ENCODE peak calls at places on chromosomes 11 and 22, in ten cellular contexts. One of them, this sample, is unnamed.

GRCh38 chr11:115226556-115226955 is 277.7 kb downstream of the CADM1 start:
- DNase-seq in astrocyte of the cerebellum: peak
- DNase-seq in pancreas: no peak
- DNase-seq in lower lobe of right lung: peak
- DNase-seq in lung: peak
- DNase-seq in AG10803: peak
- DNase-seq in prostate gland: no peak
- DNase-seq in osteoblast: peak
- DNase-seq in cardiac muscle cell: peak
- DNase-seq in SK-N-SH: no peak
- DNase-seq in this sample: no peak

GRCh38 chr11:64870893-64871849 is 7.2 kb downstream of the EHD1 start:
- DNase-seq in pancreas: no peak
- DNase-seq in AG10803: no peak
- DNase-seq in osteoblast: no peak
- DNase-seq in prostate gland: no peak
- DNase-seq in cardiac muscle cell: no peak
- DNase-seq in lower lobe of right lung: no peak
- DNase-seq in lung: no peak
- DNase-seq in astrocyte of the cerebellum: no peak
- DNase-seq in SK-N-SH: no peak
- DNase-seq in this sample: no peak

GRCh38 chr11:68002943-68003845 is 703 bp downstream of the UNC93B1 start:
- DNase-seq in prostate gland: no peak
- DNase-seq in lower lobe of right lung: peak
- DNase-seq in astrocyte of the cerebellum: no peak
- DNase-seq in pancreas: peak
- DNase-seq in osteoblast: peak
- DNase-seq in SK-N-SH: peak
- DNase-seq in lung: peak
- DNase-seq in AG10803: no peak
- DNase-seq in cardiac muscle cell: peak
- DNase-seq in this sample: peak

GRCh38 chr11:76616676-76617552 is 53.6 kb downstream of the LRRC32 start:
- DNase-seq in AG10803: no peak
- DNase-seq in prostate gland: no peak
- DNase-seq in cardiac muscle cell: no peak
- DNase-seq in osteoblast: peak
- DNase-seq in pancreas: no peak
- DNase-seq in lower lobe of right lung: no peak
- DNase-seq in lung: no peak
- DNase-seq in SK-N-SH: no peak
- DNase-seq in astrocyte of the cerebellum: no peak
- DNase-seq in this sample: no peak

GRCh38 chr22:37709445-37709765 is 12.6 kb downstream of the TRIOBP start:
- DNase-seq in SK-N-SH: no peak
- DNase-seq in prostate gland: no peak
- DNase-seq in lower lobe of right lung: no peak
- DNase-seq in astrocyte of the cerebellum: no peak
- DNase-seq in cardiac muscle cell: no peak
- DNase-seq in osteoblast: no peak
- DNase-seq in pancreas: no peak
- DNase-seq in AG10803: no peak
- DNase-seq in lung: no peak
- DNase-seq in this sample: no peak

GRCh38 chr22:28017859-28018258 is 98.8 kb upstream of the PITPNB start:
- DNase-seq in osteoblast: peak
- DNase-seq in lung: no peak
- DNase-seq in astrocyte of the cerebellum: no peak
- DNase-seq in prostate gland: no peak
- DNase-seq in lower lobe of right lung: peak
- DNase-seq in cardiac muscle cell: no peak
- DNase-seq in AG10803: no peak
- DNase-seq in pancreas: no peak
- DNase-seq in SK-N-SH: no peak
- DNase-seq in this sample: peak

GRCh38 chr11:108069947-108070346 is 51.4 kb upstream of the ACAT1 start:
- DNase-seq in prostate gland: no peak
- DNase-seq in AG10803: peak
- DNase-seq in cardiac muscle cell: no peak
- DNase-seq in astrocyte of the cerebellum: peak
- DNase-seq in osteoblast: no peak
- DNase-seq in lung: no peak
- DNase-seq in pancreas: no peak
- DNase-seq in lower lobe of right lung: no peak
- DNase-seq in SK-N-SH: no peak
- DNase-seq in this sample: no peak

GRCh38 chr11:63448646-63449045 is 42.3 kb downstream of the PLAAT5 start:
- DNase-seq in cardiac muscle cell: no peak
- DNase-seq in lung: no peak
- DNase-seq in SK-N-SH: no peak
- DNase-seq in lower lobe of right lung: no peak
- DNase-seq in prostate gland: no peak
- DNase-seq in pancreas: no peak
- DNase-seq in osteoblast: no peak
- DNase-seq in astrocyte of the cerebellum: no peak
- DNase-seq in AG10803: no peak
- DNase-seq in this sample: no peak

GRCh38 chr11:99268895-99269294 is 248.1 kb downstream of the CNTN5 start:
- DNase-seq in lung: no peak
- DNase-seq in lower lobe of right lung: no peak
- DNase-seq in prostate gland: no peak
- DNase-seq in astrocyte of the cerebellum: no peak
- DNase-seq in pancreas: no peak
- DNase-seq in SK-N-SH: no peak
- DNase-seq in AG10803: no peak
- DNase-seq in cardiac muscle cell: peak
- DNase-seq in osteoblast: no peak
- DNase-seq in this sample: no peak

GRCh38 chr11:12792590-12792989 is 118.4 kb downstream of the TEAD1 start:
- DNase-seq in lung: no peak
- DNase-seq in lower lobe of right lung: no peak
- DNase-seq in pancreas: peak
- DNase-seq in osteoblast: no peak
- DNase-seq in AG10803: peak
- DNase-seq in astrocyte of the cerebellum: no peak
- DNase-seq in prostate gland: no peak
- DNase-seq in cardiac muscle cell: no peak
- DNase-seq in SK-N-SH: no peak
- DNase-seq in this sample: no peak
- H3K4me3 ChIP-seq in lung: no peak
- H3K4me3 ChIP-seq in lower lobe of right lung: no peak
- H3K4me3 ChIP-seq in pancreas: no peak
- H3K4me3 ChIP-seq in osteoblast: no peak
- H3K4me3 ChIP-seq in AG10803: no peak
- H3K4me3 ChIP-seq in astrocyte of the cerebellum: no peak
- H3K4me3 ChIP-seq in prostate gland: no peak
- H3K4me3 ChIP-seq in cardiac muscle cell: no peak
- H3K4me3 ChIP-seq in SK-N-SH: no peak
- H3K4me3 ChIP-seq in this sample: no peak

DNA sequence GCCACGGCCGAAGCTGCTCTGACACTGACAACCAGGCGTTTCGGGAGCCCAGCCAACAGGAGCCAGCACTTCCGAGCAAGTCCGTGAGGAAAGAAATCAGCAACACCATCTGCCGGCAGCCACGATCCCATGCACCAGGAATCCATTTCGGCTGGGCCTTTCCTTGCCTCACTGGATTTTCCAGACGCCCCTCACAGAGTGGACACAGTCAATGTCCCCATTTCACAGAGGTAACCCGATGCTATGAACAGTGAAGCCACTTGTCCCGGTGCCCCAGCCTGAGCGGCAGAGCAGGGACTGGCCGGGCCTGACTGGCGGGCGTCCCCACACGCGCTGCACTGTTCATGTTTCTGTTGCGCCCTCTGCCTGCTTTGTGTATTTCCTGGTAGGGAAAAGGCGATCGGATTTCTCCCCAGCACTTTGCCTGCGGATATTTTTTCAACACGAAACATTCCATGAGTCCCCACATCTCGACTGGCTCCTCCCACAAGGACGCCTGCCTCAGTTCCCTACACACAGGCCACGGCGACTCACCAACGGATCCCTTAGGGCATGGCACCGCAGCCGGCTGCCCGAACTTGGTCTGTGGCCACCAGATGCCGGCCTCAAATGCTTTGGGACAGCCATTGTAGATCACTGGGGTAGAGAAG is 55.3 kb downstream of the TRMU start:
- DNase-seq in AG10803: peak
- DNase-seq in astrocyte of the cerebellum: no peak
- DNase-seq in pancreas: peak
- DNase-seq in osteoblast: peak
- DNase-seq in lung: peak
- DNase-seq in lower lobe of right lung: no peak
- DNase-seq in SK-N-SH: peak
- DNase-seq in prostate gland: peak
- DNase-seq in cardiac muscle cell: no peak
- DNase-seq in this sample: no peak
- TF ChIP-seq CTCF in AG10803: peak
- TF ChIP-seq CTCF in astrocyte of the cerebellum: no peak
- TF ChIP-seq CTCF in pancreas: peak
- TF ChIP-seq CTCF in osteoblast: peak
- TF ChIP-seq CTCF in lung: no peak
- TF ChIP-seq CTCF in lower lobe of right lung: no peak
- TF ChIP-seq CTCF in SK-N-SH: peak
- TF ChIP-seq CTCF in prostate gland: peak
- TF ChIP-seq CTCF in cardiac muscle cell: peak
- TF ChIP-seq CTCF in this sample: peak

DNA sequence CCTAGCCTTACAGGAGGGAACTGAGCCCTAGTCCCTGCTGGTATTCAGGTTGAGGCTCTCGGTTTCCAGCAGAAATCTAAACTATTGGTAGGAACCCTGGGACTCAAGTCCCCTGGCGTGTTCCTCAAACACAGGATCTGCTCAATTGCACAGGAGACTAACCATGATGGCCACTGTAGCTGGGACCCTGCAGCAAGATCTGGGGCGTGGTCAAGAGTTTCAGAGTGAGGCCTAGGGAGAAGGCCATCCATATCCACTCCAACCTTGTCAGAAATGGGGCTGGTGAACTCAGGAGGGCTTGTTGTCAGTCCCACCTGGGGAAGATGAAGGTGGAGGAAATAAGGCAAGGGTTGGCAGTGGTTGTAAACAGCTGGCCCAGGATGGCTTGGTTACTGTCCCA is 49.9 kb upstream of the PAX6 start:
- DNase-seq in cardiac muscle cell: no peak
- DNase-seq in lung: no peak
- DNase-seq in lower lobe of right lung: no peak
- DNase-seq in AG10803: no peak
- DNase-seq in prostate gland: no peak
- DNase-seq in SK-N-SH: no peak
- DNase-seq in pancreas: no peak
- DNase-seq in astrocyte of the cerebellum: no peak
- DNase-seq in osteoblast: no peak
- DNase-seq in this sample: no peak
- H3K4me3 ChIP-seq in cardiac muscle cell: no peak
- H3K4me3 ChIP-seq in lung: no peak
- H3K4me3 ChIP-seq in lower lobe of right lung: no peak
- H3K4me3 ChIP-seq in AG10803: no peak
- H3K4me3 ChIP-seq in prostate gland: no peak
- H3K4me3 ChIP-seq in SK-N-SH: no peak
- H3K4me3 ChIP-seq in pancreas: no peak
- H3K4me3 ChIP-seq in astrocyte of the cerebellum: no peak
- H3K4me3 ChIP-seq in osteoblast: no peak
- H3K4me3 ChIP-seq in this sample: no peak

GRCh38 chr11:45773271-45774022 is 31.5 kb upstream of the SLC35C1 start:
- DNase-seq in lung: no peak
- DNase-seq in osteoblast: no peak
- DNase-seq in astrocyte of the cerebellum: no peak
- DNase-seq in pancreas: no peak
- DNase-seq in lower lobe of right lung: no peak
- DNase-seq in prostate gland: no peak
- DNase-seq in SK-N-SH: no peak
- DNase-seq in cardiac muscle cell: no peak
- DNase-seq in AG10803: peak
- DNase-seq in this sample: no peak

GRCh38 chr11:45769960-45770359 is 35.0 kb upstream of the SLC35C1 start:
- DNase-seq in cardiac muscle cell: no peak
- DNase-seq in astrocyte of the cerebellum: no peak
- DNase-seq in pancreas: no peak
- DNase-seq in SK-N-SH: no peak
- DNase-seq in AG10803: no peak
- DNase-seq in lower lobe of right lung: no peak
- DNase-seq in osteoblast: no peak
- DNase-seq in prostate gland: no peak
- DNase-seq in lung: no peak
- DNase-seq in this sample: no peak

GRCh38 chr11:45774023-45774655 is 30.8 kb upstream of the SLC35C1 start:
- DNase-seq in prostate gland: no peak
- DNase-seq in osteoblast: no peak
- DNase-seq in pancreas: no peak
- DNase-seq in astrocyte of the cerebellum: no peak
- DNase-seq in AG10803: no peak
- DNase-seq in lower lobe of right lung: no peak
- DNase-seq in SK-N-SH: no peak
- DNase-seq in cardiac muscle cell: no peak
- DNase-seq in lung: no peak
- DNase-seq in this sample: no peak

GRCh38 chr11:45771942-45772522 is 32.9 kb upstream of the SLC35C1 start:
- DNase-seq in osteoblast: peak
- DNase-seq in astrocyte of the cerebellum: peak
- DNase-seq in SK-N-SH: peak
- DNase-seq in AG10803: peak
- DNase-seq in lower lobe of right lung: peak
- DNase-seq in prostate gland: peak
- DNase-seq in pancreas: peak
- DNase-seq in cardiac muscle cell: peak
- DNase-seq in lung: peak
- DNase-seq in this sample: peak

GRCh38 chr11:45771194-45771941 is 33.6 kb upstream of the SLC35C1 start:
- DNase-seq in cardiac muscle cell: peak
- DNase-seq in SK-N-SH: peak
- DNase-seq in AG10803: peak
- DNase-seq in lung: peak
- DNase-seq in astrocyte of the cerebellum: peak
- DNase-seq in lower lobe of right lung: peak
- DNase-seq in prostate gland: peak
- DNase-seq in osteoblast: peak
- DNase-seq in pancreas: peak
- DNase-seq in this sample: no peak
- TF ChIP-seq CTCF in cardiac muscle cell: peak
- TF ChIP-seq CTCF in SK-N-SH: peak
- TF ChIP-seq CTCF in AG10803: peak
- TF ChIP-seq CTCF in lung: peak
- TF ChIP-seq CTCF in astrocyte of the cerebellum: peak
- TF ChIP-seq CTCF in lower lobe of right lung: peak
- TF ChIP-seq CTCF in prostate gland: peak
- TF ChIP-seq CTCF in osteoblast: peak
- TF ChIP-seq CTCF in pancreas: peak
- TF ChIP-seq CTCF in this sample: no peak

GRCh38 chr11:93521086-93521485 is 22.1 kb downstream of the SMCO4 start:
- DNase-seq in pancreas: no peak
- DNase-seq in lower lobe of right lung: no peak
- DNase-seq in cardiac muscle cell: no peak
- DNase-seq in osteoblast: no peak
- DNase-seq in lung: no peak
- DNase-seq in SK-N-SH: no peak
- DNase-seq in prostate gland: no peak
- DNase-seq in astrocyte of the cerebellum: no peak
- DNase-seq in AG10803: no peak
- DNase-seq in this sample: no peak
- H3K4me3 ChIP-seq in pancreas: no peak
- H3K4me3 ChIP-seq in lower lobe of right lung: no peak
- H3K4me3 ChIP-seq in cardiac muscle cell: no peak
- H3K4me3 ChIP-seq in osteoblast: no peak
- H3K4me3 ChIP-seq in lung: no peak
- H3K4me3 ChIP-seq in SK-N-SH: no peak
- H3K4me3 ChIP-seq in prostate gland: no peak
- H3K4me3 ChIP-seq in astrocyte of the cerebellum: no peak
- H3K4me3 ChIP-seq in AG10803: no peak
- H3K4me3 ChIP-seq in this sample: no peak